ENCODE peak calls at places on chromosomes 5 and 9, in ten cellular contexts. E, V, S, Z, N, K, R, O, D and X are unnamed samples.

GRCh38 chr5:138654281-138654867 is 79.2 kb upstream of the HSPA9 start:
- DNase-seq in E (no peak), V (no peak), S (no peak), Z (no peak), N (no peak), K (peak; percentile 87), R (peak; percentile 59), O (peak; percentile 44), D (peak; percentile 70), X (peak; percentile 57)

GRCh38 chr5:76145945-76146344 is 62.8 kb downstream of the SV2C start:
- DNase-seq in E (peak; percentile 1), V (no peak), S (no peak), Z (no peak), N (no peak), K (no peak), R (no peak), O (no peak), D (peak; percentile 6), X (no peak)

GRCh38 chr9:94899464-94900221 is 173.1 kb downstream of the AOPEP start:
- DNase-seq in E (no peak), V (no peak), S (no peak), Z (no peak), N (no peak), K (no peak), R (no peak), O (no peak), D (no peak), X (no peak)

GRCh38 chr5:131289738-131290137 is 25.9 kb downstream of the CDC42SE2 start:
- DNase-seq in E (no peak), V (no peak), S (no peak), Z (no peak), N (no peak), K (peak; percentile 52), R (no peak), O (no peak), D (no peak), X (no peak)

GRCh38 chr5:142156839-142157463 is 48.4 kb downstream of the NDFIP1 start:
- DNase-seq in E (no peak), V (no peak), S (no peak), Z (no peak), N (no peak), K (no peak), R (no peak), O (no peak), D (no peak), X (no peak)

GRCh38 chr5:127163750-127164149 is 90.4 kb upstream of the C5orf63 start:
- DNase-seq in E (no peak), V (no peak), S (no peak), Z (no peak), N (no peak), K (no peak), R (no peak), O (no peak), D (no peak), X (no peak)

GRCh38 chr9:87888501-87888900 is 5.8 kb downstream of the SPATA31E1 start:
- DNase-seq in E (no peak), V (no peak), S (no peak), Z (no peak), N (no peak), K (no peak), R (no peak), O (no peak), D (no peak), X (no peak)

GRCh38 chr9:107905313-107906027 is 415.9 kb upstream of the KLF4 start:
- DNase-seq in E (peak; percentile 45), V (no peak), S (peak; percentile 8), Z (no peak), N (peak; percentile 20), K (no peak), R (no peak), O (no peak), D (no peak), X (peak; percentile 36)

GRCh38 chr5:163571755-163572154 is 66.3 kb downstream of the MAT2B start:
- DNase-seq in E (peak; percentile 98), V (no peak), S (no peak), Z (peak; percentile 79), N (no peak), K (no peak), R (no peak), O (no peak), D (no peak), X (no peak)

GRCh38 chr5:173535976-173536639 is 80.3 kb downstream of the BOD1 start:
- DNase-seq in E (peak; percentile 20), V (no peak), S (no peak), Z (no peak), N (no peak), K (no peak), R (no peak), O (no peak), D (no peak), X (no peak)

GRCh38 chr5:165497707-165498106 is 1992.3 kb downstream of the MAT2B start:
- DNase-seq in E (peak; percentile 28), V (no peak), S (no peak), Z (no peak), N (no peak), K (no peak), R (no peak), O (no peak), D (peak; percentile 78), X (no peak)

GRCh38 chr5:4042311-4042710 is 446.7 kb downstream of the IRX1 start:
- DNase-seq in E (no peak), V (no peak), S (no peak), Z (no peak), N (no peak), K (no peak), R (no peak), O (no peak), D (no peak), X (no peak)

GRCh38 chr5:108966910-108967309 is 219.2 kb downstream of the FER start:
- DNase-seq in E (no peak), V (no peak), S (no peak), Z (no peak), N (no peak), K (no peak), R (no peak), O (no peak), D (no peak), X (no peak)

GRCh38 chr5:133108481-133108921 is 56.7 kb downstream of the HSPA4 start:
- DNase-seq in E (no peak), V (no peak), S (no peak), Z (no peak), N (no peak), K (no peak), R (no peak), O (no peak), D (peak; percentile 91), X (peak; percentile 46)

GRCh38 chr5:74579215-74579614 is 61.3 kb downstream of the ENC1 start:
- DNase-seq in E (no peak), V (no peak), S (no peak), Z (no peak), N (no peak), K (peak; percentile 83), R (peak; percentile 24), O (peak; percentile 53), D (peak; percentile 92), X (no peak)

GRCh38 chr5:53249529-53249928 is 140.0 kb upstream of the MOCS2 start:
- DNase-seq in E (peak; percentile 97), V (no peak), S (no peak), Z (peak; percentile 93), N (no peak), K (no peak), R (no peak), O (no peak), D (no peak), X (no peak)

GRCh38 chr5:160133071-160133917 is 14.0 kb upstream of the PWWP2A start:
- DNase-seq in E (peak; percentile 50), V (no peak), S (peak; percentile 43), Z (no peak), N (peak; percentile 21), K (no peak), R (no peak), O (no peak), D (no peak), X (no peak)

GRCh38 chr5:157543825-157544622 is 31.6 kb downstream of the ADAM19 start:
- DNase-seq in E (peak; percentile 68), V (no peak), S (no peak), Z (no peak), N (no peak), K (no peak), R (no peak), O (no peak), D (no peak), X (no peak)

GRCh38 chr5:27038476-27038875 is at the start of gene CDH9:
- DNase-seq in E (no peak), V (no peak), S (no peak), Z (no peak), N (no peak), K (no peak), R (no peak), O (no peak), D (no peak), X (peak; percentile 72)

GRCh38 chr9:110155744-110156143 is 52.2 kb downstream of the C9orf152 start:
- DNase-seq in E (no peak), V (no peak), S (no peak), Z (no peak), N (no peak), K (no peak), R (no peak), O (no peak), D (no peak), X (no peak)

GRCh38 chr5:73008831-73009230 is 53.0 kb downstream of the FCHO2 start:
- DNase-seq in E (no peak), V (no peak), S (no peak), Z (no peak), N (no peak), K (no peak), R (no peak), O (no peak), D (no peak), X (no peak)

GRCh38 chr5:82692826-82693225 is 384.4 kb downstream of the TMEM167A start:
- DNase-seq in E (no peak), V (no peak), S (no peak), Z (no peak), N (no peak), K (no peak), R (no peak), O (no peak), D (no peak), X (no peak)